ENCODE peak calls at places on chromosomes 16 and 17, in seven cellular contexts. One of them, this sample, is unnamed.

GRCh38 chr17:38906429-38907172 is 18.8 kb upstream of the LASP1NB start:
- DNase-seq in OCI-LY7: no peak
- DNase-seq in IMR-90: no peak
- DNase-seq in mammary epithelial cell: no peak
- DNase-seq in fibroblast of pulmonary artery: no peak
- DNase-seq in tibial nerve: no peak
- DNase-seq in GM13977: no peak
- DNase-seq in this sample: no peak

GRCh38 chr16:54193656-54194007 is 93.0 kb downstream of the IRX3 start:
- DNase-seq in OCI-LY7: peak
- DNase-seq in IMR-90: peak
- DNase-seq in mammary epithelial cell: peak
- DNase-seq in fibroblast of pulmonary artery: peak
- DNase-seq in tibial nerve: peak
- DNase-seq in GM13977: peak
- DNase-seq in this sample: peak

GRCh38 chr17:50935201-50936124 is 69.3 kb upstream of the TOB1 start:
- DNase-seq in OCI-LY7: no peak
- DNase-seq in IMR-90: no peak
- DNase-seq in mammary epithelial cell: peak
- DNase-seq in fibroblast of pulmonary artery: no peak
- DNase-seq in tibial nerve: peak
- DNase-seq in GM13977: no peak
- DNase-seq in this sample: peak

GRCh38 chr17:31581022-31581483 is 189.6 kb downstream of the RAB11FIP4 start:
- DNase-seq in OCI-LY7: no peak
- DNase-seq in IMR-90: peak
- DNase-seq in mammary epithelial cell: peak
- DNase-seq in fibroblast of pulmonary artery: peak
- DNase-seq in tibial nerve: no peak
- DNase-seq in GM13977: no peak
- DNase-seq in this sample: peak

GRCh38 chr17:71234349-71234748 is 886.5 kb upstream of the SOX9 start:
- DNase-seq in OCI-LY7: no peak
- DNase-seq in IMR-90: no peak
- DNase-seq in mammary epithelial cell: no peak
- DNase-seq in fibroblast of pulmonary artery: no peak
- DNase-seq in tibial nerve: no peak
- DNase-seq in GM13977: no peak
- DNase-seq in this sample: no peak

GRCh38 chr16:68762996-68763756 is 26.1 kb downstream of the CDH1 start:
- DNase-seq in OCI-LY7: no peak
- DNase-seq in IMR-90: no peak
- DNase-seq in mammary epithelial cell: no peak
- DNase-seq in fibroblast of pulmonary artery: peak
- DNase-seq in tibial nerve: no peak
- DNase-seq in GM13977: no peak
- DNase-seq in this sample: no peak

GRCh38 chr17:10745231-10745630 is 15.4 kb upstream of the TMEM220 start:
- DNase-seq in OCI-LY7: no peak
- DNase-seq in IMR-90: no peak
- DNase-seq in mammary epithelial cell: no peak
- DNase-seq in fibroblast of pulmonary artery: no peak
- DNase-seq in tibial nerve: no peak
- DNase-seq in GM13977: no peak
- DNase-seq in this sample: peak

GRCh38 chr17:2782030-2782429 is 14.2 kb upstream of the RAP1GAP2 start:
- DNase-seq in OCI-LY7: no peak
- DNase-seq in IMR-90: peak
- DNase-seq in mammary epithelial cell: no peak
- DNase-seq in fibroblast of pulmonary artery: peak
- DNase-seq in tibial nerve: no peak
- DNase-seq in GM13977: no peak
- DNase-seq in this sample: peak

GRCh38 chr16:85002099-85002541 is 9.2 kb downstream of the ZDHHC7 start:
- DNase-seq in OCI-LY7: no peak
- DNase-seq in IMR-90: no peak
- DNase-seq in mammary epithelial cell: no peak
- DNase-seq in fibroblast of pulmonary artery: no peak
- DNase-seq in tibial nerve: no peak
- DNase-seq in GM13977: no peak
- DNase-seq in this sample: peak

GRCh38 chr17:58401287-58401686 is 16.0 kb downstream of the RNF43 start:
- DNase-seq in OCI-LY7: no peak
- DNase-seq in IMR-90: no peak
- DNase-seq in mammary epithelial cell: no peak
- DNase-seq in fibroblast of pulmonary artery: no peak
- DNase-seq in tibial nerve: no peak
- DNase-seq in GM13977: no peak
- DNase-seq in this sample: no peak

GRCh38 chr17:9696279-9697044 is 51.1 kb downstream of the USP43 start:
- DNase-seq in OCI-LY7: no peak
- DNase-seq in IMR-90: no peak
- DNase-seq in mammary epithelial cell: no peak
- DNase-seq in fibroblast of pulmonary artery: no peak
- DNase-seq in tibial nerve: no peak
- DNase-seq in GM13977: no peak
- DNase-seq in this sample: no peak

GRCh38 chr17:1137465-1137894 is 42.3 kb downstream of the ABR start:
- DNase-seq in OCI-LY7: no peak
- DNase-seq in IMR-90: no peak
- DNase-seq in mammary epithelial cell: no peak
- DNase-seq in fibroblast of pulmonary artery: peak
- DNase-seq in tibial nerve: no peak
- DNase-seq in GM13977: no peak
- DNase-seq in this sample: peak

GRCh38 chr17:40598021-40598927 is 33.0 kb upstream of the CCR7 start:
- DNase-seq in OCI-LY7: no peak
- DNase-seq in IMR-90: no peak
- DNase-seq in mammary epithelial cell: no peak
- DNase-seq in fibroblast of pulmonary artery: no peak
- DNase-seq in tibial nerve: no peak
- DNase-seq in GM13977: no peak
- DNase-seq in this sample: no peak

GRCh38 chr17:20989991-20990855 is 52.6 kb downstream of the USP22 start:
- DNase-seq in OCI-LY7: no peak
- DNase-seq in IMR-90: no peak
- DNase-seq in mammary epithelial cell: no peak
- DNase-seq in fibroblast of pulmonary artery: no peak
- DNase-seq in tibial nerve: no peak
- DNase-seq in GM13977: no peak
- DNase-seq in this sample: no peak

GRCh38 chr16:85363427-85363826 is 249.7 kb upstream of the GSE1 start:
- DNase-seq in OCI-LY7: no peak
- DNase-seq in IMR-90: no peak
- DNase-seq in mammary epithelial cell: no peak
- DNase-seq in fibroblast of pulmonary artery: no peak
- DNase-seq in tibial nerve: no peak
- DNase-seq in GM13977: no peak
- DNase-seq in this sample: no peak

GRCh38 chr16:27685802-27686201 is 135.9 kb downstream of the KATNIP start:
- DNase-seq in OCI-LY7: no peak
- DNase-seq in IMR-90: peak
- DNase-seq in mammary epithelial cell: no peak
- DNase-seq in fibroblast of pulmonary artery: peak
- DNase-seq in tibial nerve: no peak
- DNase-seq in GM13977: no peak
- DNase-seq in this sample: no peak

GRCh38 chr17:48642843-48643696 is 16.9 kb upstream of the HOXB9 start:
- DNase-seq in OCI-LY7: no peak
- DNase-seq in IMR-90: no peak
- DNase-seq in mammary epithelial cell: no peak
- DNase-seq in fibroblast of pulmonary artery: no peak
- DNase-seq in tibial nerve: no peak
- DNase-seq in GM13977: peak
- DNase-seq in this sample: no peak

GRCh38 chr16:68366062-68366461 is 55.2 kb downstream of the PRMT7 start:
- DNase-seq in OCI-LY7: no peak
- DNase-seq in IMR-90: no peak
- DNase-seq in mammary epithelial cell: no peak
- DNase-seq in fibroblast of pulmonary artery: no peak
- DNase-seq in tibial nerve: no peak
- DNase-seq in GM13977: no peak
- DNase-seq in this sample: no peak

GRCh38 chr17:80763293-80763867 is 218.7 kb downstream of the RPTOR start:
- DNase-seq in OCI-LY7: no peak
- DNase-seq in IMR-90: no peak
- DNase-seq in mammary epithelial cell: no peak
- DNase-seq in fibroblast of pulmonary artery: no peak
- DNase-seq in tibial nerve: no peak
- DNase-seq in GM13977: no peak
- DNase-seq in this sample: no peak

GRCh38 chr17:32010114-32010513 is 2.9 kb downstream of the LRRC37B start:
- DNase-seq in OCI-LY7: no peak
- DNase-seq in IMR-90: no peak
- DNase-seq in mammary epithelial cell: no peak
- DNase-seq in fibroblast of pulmonary artery: no peak
- DNase-seq in tibial nerve: no peak
- DNase-seq in GM13977: no peak
- DNase-seq in this sample: no peak

GRCh38 chr16:10575506-10576130 is 4.8 kb downstream of the EMP2 start:
- DNase-seq in OCI-LY7: no peak
- DNase-seq in IMR-90: no peak
- DNase-seq in mammary epithelial cell: no peak
- DNase-seq in fibroblast of pulmonary artery: peak
- DNase-seq in tibial nerve: no peak
- DNase-seq in GM13977: no peak
- DNase-seq in this sample: no peak

GRCh38 chr16:86718118-86718517 is 139.8 kb downstream of the FOXL1 start:
- DNase-seq in OCI-LY7: no peak
- DNase-seq in IMR-90: peak
- DNase-seq in mammary epithelial cell: peak
- DNase-seq in fibroblast of pulmonary artery: no peak
- DNase-seq in tibial nerve: no peak
- DNase-seq in GM13977: no peak
- DNase-seq in this sample: peak

GRCh38 chr17:17951524-17951923 is 20.7 kb downstream of the TOM1L2 start:
- DNase-seq in OCI-LY7: no peak
- DNase-seq in IMR-90: no peak
- DNase-seq in mammary epithelial cell: peak
- DNase-seq in fibroblast of pulmonary artery: no peak
- DNase-seq in tibial nerve: no peak
- DNase-seq in GM13977: no peak
- DNase-seq in this sample: peak

GRCh38 chr17:17952691-17953090 is 19.5 kb downstream of the TOM1L2 start:
- DNase-seq in OCI-LY7: no peak
- DNase-seq in IMR-90: no peak
- DNase-seq in mammary epithelial cell: no peak
- DNase-seq in fibroblast of pulmonary artery: no peak
- DNase-seq in tibial nerve: no peak
- DNase-seq in GM13977: no peak
- DNase-seq in this sample: no peak

GRCh38 chr17:17950347-17950746 is 21.9 kb downstream of the TOM1L2 start:
- DNase-seq in OCI-LY7: no peak
- DNase-seq in IMR-90: no peak
- DNase-seq in mammary epithelial cell: no peak
- DNase-seq in fibroblast of pulmonary artery: no peak
- DNase-seq in tibial nerve: no peak
- DNase-seq in GM13977: no peak
- DNase-seq in this sample: no peak

GRCh38 chr17:17947966-17948365 is 24.2 kb downstream of the TOM1L2 start:
- DNase-seq in OCI-LY7: no peak
- DNase-seq in IMR-90: peak
- DNase-seq in mammary epithelial cell: peak
- DNase-seq in fibroblast of pulmonary artery: no peak
- DNase-seq in tibial nerve: no peak
- DNase-seq in GM13977: no peak
- DNase-seq in this sample: peak

GRCh38 chr17:17950806-17951205 is 21.4 kb downstream of the TOM1L2 start:
- DNase-seq in OCI-LY7: no peak
- DNase-seq in IMR-90: no peak
- DNase-seq in mammary epithelial cell: no peak
- DNase-seq in fibroblast of pulmonary artery: no peak
- DNase-seq in tibial nerve: no peak
- DNase-seq in GM13977: no peak
- DNase-seq in this sample: no peak
- TF ChIP-seq CTCF in OCI-LY7: peak
- TF ChIP-seq CTCF in IMR-90: peak
- TF ChIP-seq CTCF in mammary epithelial cell: peak
- TF ChIP-seq CTCF in fibroblast of pulmonary artery: peak
- TF ChIP-seq CTCF in tibial nerve: no peak
- TF ChIP-seq CTCF in GM13977: no peak
- TF ChIP-seq CTCF in this sample: peak

GRCh38 chr16:30977502-30977901 is 7.5 kb upstream of the HSD3B7 start:
- DNase-seq in OCI-LY7: no peak
- DNase-seq in IMR-90: no peak
- DNase-seq in mammary epithelial cell: no peak
- DNase-seq in fibroblast of pulmonary artery: no peak
- DNase-seq in tibial nerve: no peak
- DNase-seq in GM13977: no peak
- DNase-seq in this sample: no peak
- TF ChIP-seq CTCF in OCI-LY7: peak
- TF ChIP-seq CTCF in IMR-90: peak
- TF ChIP-seq CTCF in mammary epithelial cell: peak
- TF ChIP-seq CTCF in fibroblast of pulmonary artery: peak
- TF ChIP-seq CTCF in tibial nerve: no peak
- TF ChIP-seq CTCF in GM13977: peak
- TF ChIP-seq CTCF in this sample: peak

DNA sequence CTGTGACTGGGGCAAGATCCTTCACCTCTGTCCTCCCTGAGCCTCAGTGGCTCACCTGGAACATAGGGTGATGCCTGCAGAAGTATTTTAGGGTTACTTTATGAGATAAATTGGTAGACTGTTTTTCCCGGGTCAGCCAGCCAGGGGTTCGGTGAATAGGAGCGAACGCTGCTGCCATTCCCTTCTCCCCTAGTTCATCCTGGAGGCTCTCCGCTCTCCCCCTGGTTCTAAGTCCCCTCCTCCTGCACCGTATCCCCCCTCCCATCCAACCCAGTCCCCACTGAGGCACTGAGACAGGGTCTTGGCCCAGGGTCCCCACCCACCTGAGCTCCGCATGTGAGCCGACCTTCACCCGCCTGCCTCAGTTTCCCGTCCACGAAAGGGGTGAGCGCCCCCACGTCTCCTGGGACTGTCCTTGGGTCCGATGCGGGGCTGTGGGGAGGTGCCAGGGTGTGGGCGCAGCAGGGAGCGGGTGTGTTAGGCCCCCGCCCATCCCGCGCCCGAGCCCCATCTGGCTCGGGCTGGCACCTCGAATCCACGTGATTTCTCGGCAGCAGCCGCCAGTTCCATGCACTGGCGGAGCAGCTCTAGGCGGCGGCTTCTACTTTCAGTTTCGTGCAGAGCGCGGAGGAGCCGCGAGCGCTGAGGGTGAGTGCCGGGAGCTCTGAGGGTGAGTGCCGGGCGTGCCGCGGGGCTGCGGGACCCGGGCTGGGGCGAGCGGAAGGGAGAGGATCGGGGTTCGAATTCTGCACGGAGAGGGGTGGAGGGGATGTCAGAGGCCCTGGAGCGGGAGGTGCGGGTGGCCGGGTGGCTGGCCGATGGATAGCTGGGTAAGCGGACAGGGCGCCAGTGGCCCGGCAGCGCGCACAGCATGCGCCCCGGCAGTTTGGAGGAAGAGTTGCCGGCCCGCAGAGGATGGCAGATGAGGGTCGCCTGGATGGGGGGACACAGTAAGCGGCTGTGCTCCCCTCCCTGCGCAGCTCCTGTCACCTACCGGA is at the start of gene NLRC5:
- DNase-seq in OCI-LY7: peak
- DNase-seq in IMR-90: peak
- DNase-seq in mammary epithelial cell: peak
- DNase-seq in fibroblast of pulmonary artery: peak
- DNase-seq in tibial nerve: peak
- DNase-seq in GM13977: peak
- DNase-seq in this sample: peak
- TF ChIP-seq CTCF in OCI-LY7: no peak
- TF ChIP-seq CTCF in IMR-90: no peak
- TF ChIP-seq CTCF in mammary epithelial cell: no peak
- TF ChIP-seq CTCF in fibroblast of pulmonary artery: no peak
- TF ChIP-seq CTCF in tibial nerve: peak
- TF ChIP-seq CTCF in GM13977: no peak
- TF ChIP-seq CTCF in this sample: no peak

GRCh38 chr17:34519286-34519685 is 60.1 kb upstream of the TMEM132E start:
- DNase-seq in OCI-LY7: peak
- DNase-seq in IMR-90: no peak
- DNase-seq in mammary epithelial cell: no peak
- DNase-seq in fibroblast of pulmonary artery: no peak
- DNase-seq in tibial nerve: no peak
- DNase-seq in GM13977: peak
- DNase-seq in this sample: no peak
- TF ChIP-seq CTCF in OCI-LY7: peak
- TF ChIP-seq CTCF in IMR-90: peak
- TF ChIP-seq CTCF in mammary epithelial cell: peak
- TF ChIP-seq CTCF in fibroblast of pulmonary artery: peak
- TF ChIP-seq CTCF in tibial nerve: peak
- TF ChIP-seq CTCF in GM13977: peak
- TF ChIP-seq CTCF in this sample: peak

This sample was measured in bronchial epithelial cell.